ENCODE peak calls at places on chromosomes 13 and 19, in ten cellular contexts. One of them, this sample, is unnamed.

GRCh38 chr19:38250821-38251563 is 5.2 kb downstream of the PPP1R14A start:
- DNase-seq in A172: no peak
- DNase-seq in iris pigment epithelial cell: no peak
- DNase-seq in nephron progenitor cell: peak
- DNase-seq in T-helper 9 cell: no peak
- DNase-seq in non-pigmented ciliary epithelial cell: no peak
- DNase-seq in adrenal gland: peak
- DNase-seq in activated T-cell treated with anti-CD3 and anti-CD28 coated beads, Interleukin-2, amount 50 U/mL, for 48 hours: no peak
- DNase-seq in HTR-8/SVneo: no peak
- DNase-seq in progenitor cell of endocrine pancreas: peak
- DNase-seq in this sample: no peak

GRCh38 chr19:8310342-8311055 is 2.3 kb upstream of the CD320 start:
- DNase-seq in adrenal gland: peak
- DNase-seq in iris pigment epithelial cell: no peak
- DNase-seq in nephron progenitor cell: no peak
- DNase-seq in progenitor cell of endocrine pancreas: no peak
- DNase-seq in non-pigmented ciliary epithelial cell: no peak
- DNase-seq in HTR-8/SVneo: no peak
- DNase-seq in activated T-cell treated with anti-CD3 and anti-CD28 coated beads, Interleukin-2, amount 50 U/mL, for 48 hours: no peak
- DNase-seq in T-helper 9 cell: no peak
- DNase-seq in A172: no peak
- DNase-seq in this sample: no peak

GRCh38 chr19:38989066-38989605 is 13.6 kb upstream of the FBXO17 start:
- DNase-seq in nephron progenitor cell: peak
- DNase-seq in activated T-cell treated with anti-CD3 and anti-CD28 coated beads, Interleukin-2, amount 50 U/mL, for 48 hours: no peak
- DNase-seq in progenitor cell of endocrine pancreas: no peak
- DNase-seq in A172: peak
- DNase-seq in iris pigment epithelial cell: peak
- DNase-seq in T-helper 9 cell: no peak
- DNase-seq in adrenal gland: no peak
- DNase-seq in non-pigmented ciliary epithelial cell: no peak
- DNase-seq in HTR-8/SVneo: peak
- DNase-seq in this sample: no peak

GRCh38 chr19:38941979-38942378 is 11.2 kb downstream of the MRPS12 start:
- DNase-seq in nephron progenitor cell: no peak
- DNase-seq in non-pigmented ciliary epithelial cell: no peak
- DNase-seq in adrenal gland: no peak
- DNase-seq in T-helper 9 cell: no peak
- DNase-seq in HTR-8/SVneo: no peak
- DNase-seq in activated T-cell treated with anti-CD3 and anti-CD28 coated beads, Interleukin-2, amount 50 U/mL, for 48 hours: no peak
- DNase-seq in A172: no peak
- DNase-seq in progenitor cell of endocrine pancreas: no peak
- DNase-seq in iris pigment epithelial cell: no peak
- DNase-seq in this sample: no peak

GRCh38 chr13:43786766-43787517 is at the start of gene ENOX1:
- DNase-seq in T-helper 9 cell: no peak
- DNase-seq in adrenal gland: peak
- DNase-seq in progenitor cell of endocrine pancreas: peak
- DNase-seq in iris pigment epithelial cell: peak
- DNase-seq in non-pigmented ciliary epithelial cell: no peak
- DNase-seq in HTR-8/SVneo: no peak
- DNase-seq in activated T-cell treated with anti-CD3 and anti-CD28 coated beads, Interleukin-2, amount 50 U/mL, for 48 hours: peak
- DNase-seq in A172: peak
- DNase-seq in nephron progenitor cell: peak
- DNase-seq in this sample: no peak

GRCh38 chr19:55216461-55217198 is 7.3 kb upstream of the PTPRH start:
- DNase-seq in non-pigmented ciliary epithelial cell: peak
- DNase-seq in HTR-8/SVneo: peak
- DNase-seq in activated T-cell treated with anti-CD3 and anti-CD28 coated beads, Interleukin-2, amount 50 U/mL, for 48 hours: peak
- DNase-seq in nephron progenitor cell: peak
- DNase-seq in T-helper 9 cell: peak
- DNase-seq in progenitor cell of endocrine pancreas: peak
- DNase-seq in A172: peak
- DNase-seq in iris pigment epithelial cell: peak
- DNase-seq in adrenal gland: peak
- DNase-seq in this sample: peak

GRCh38 chr13:51995677-51996551 is 15.3 kb downstream of the ATP7B start:
- DNase-seq in non-pigmented ciliary epithelial cell: no peak
- DNase-seq in iris pigment epithelial cell: no peak
- DNase-seq in T-helper 9 cell: no peak
- DNase-seq in adrenal gland: no peak
- DNase-seq in progenitor cell of endocrine pancreas: no peak
- DNase-seq in A172: no peak
- DNase-seq in activated T-cell treated with anti-CD3 and anti-CD28 coated beads, Interleukin-2, amount 50 U/mL, for 48 hours: no peak
- DNase-seq in HTR-8/SVneo: no peak
- DNase-seq in nephron progenitor cell: no peak
- DNase-seq in this sample: no peak

GRCh38 chr19:29942404-29943261 is 594 bp downstream of the URI1 start:
- DNase-seq in T-helper 9 cell: peak
- DNase-seq in nephron progenitor cell: peak
- DNase-seq in adrenal gland: peak
- DNase-seq in progenitor cell of endocrine pancreas: peak
- DNase-seq in A172: peak
- DNase-seq in HTR-8/SVneo: peak
- DNase-seq in iris pigment epithelial cell: peak
- DNase-seq in activated T-cell treated with anti-CD3 and anti-CD28 coated beads, Interleukin-2, amount 50 U/mL, for 48 hours: peak
- DNase-seq in non-pigmented ciliary epithelial cell: no peak
- DNase-seq in this sample: peak

GRCh38 chr13:20825476-20825875 is 51.7 kb upstream of the EEF1AKMT1 start:
- DNase-seq in activated T-cell treated with anti-CD3 and anti-CD28 coated beads, Interleukin-2, amount 50 U/mL, for 48 hours: no peak
- DNase-seq in T-helper 9 cell: no peak
- DNase-seq in nephron progenitor cell: no peak
- DNase-seq in HTR-8/SVneo: no peak
- DNase-seq in non-pigmented ciliary epithelial cell: peak
- DNase-seq in adrenal gland: no peak
- DNase-seq in progenitor cell of endocrine pancreas: no peak
- DNase-seq in A172: peak
- DNase-seq in iris pigment epithelial cell: peak
- DNase-seq in this sample: no peak

This sample was measured in CD8-positive, alpha-beta memory T cell.